ENCODE peak calls at places on chromosome 19, in four cellular contexts. T, W, C and S are unnamed samples.

GRCh38 chr19:51394045-51394836 is 3.9 kb upstream of the C19orf84 start:
- DNase-seq in W (peak), T (peak), C (peak), S (peak)

GRCh38 chr19:48551437-48552302 is at the start of gene SULT2B1:
- DNase-seq in T (no peak), W (no peak), C (no peak), S (no peak)

GRCh38 chr19:2491130-2491801 is 15.3 kb downstream of the GADD45B start:
- DNase-seq in W (no peak), C (no peak), T (no peak), S (no peak)

GRCh38 chr19:34481861-34482379 is 362 bp downstream of the WTIP start:
- DNase-seq in T (no peak), C (no peak), W (no peak), S (no peak)

GRCh38 chr19:55500368-55500952 is 12.2 kb downstream of the SSC5D start:
- DNase-seq in W (no peak), C (no peak), T (no peak), S (peak)

GRCh38 chr19:51417107-51417806 is at the start of gene SIGLEC10:
- DNase-seq in T (no peak), C (no peak), W (no peak), S (peak)

GRCh38 chr19:7292950-7293794 is 1.0 kb downstream of the INSR start:
- DNase-seq in C (peak), W (peak), T (no peak), S (peak)

GRCh38 chr19:53659292-53659691 is 27.5 kb downstream of the DPRX start:
- DNase-seq in W (peak), T (peak), C (peak), S (no peak)

GRCh38 chr19:36113895-36114762 is 546 bp downstream of the POLR2I start:
- DNase-seq in C (peak), W (peak), T (no peak), S (no peak)

GRCh38 chr19:8206147-8207087 is 2.8 kb upstream of the CERS4 start:
- DNase-seq in W (no peak), T (no peak), C (no peak), S (no peak)

GRCh38 chr19:32241957-32242710 is 103.3 kb upstream of the ZNF507 start:
- DNase-seq in T (no peak), C (no peak), W (no peak), S (no peak)

GRCh38 chr19:33905937-33906577 is 109.4 kb downstream of the KCTD15 start:
- DNase-seq in C (peak), T (no peak), W (peak), S (peak)

GRCh38 chr19:57239982-57240310 is 486 bp upstream of the ZNF805 start:
- DNase-seq in T (no peak), W (no peak), C (no peak), S (no peak)

GRCh38 chr19:35755550-35756371 is 1.1 kb downstream of the HSPB6 start:
- DNase-seq in W (peak), T (no peak), C (no peak), S (peak)

GRCh38 chr19:35752746-35753350 is 4.0 kb downstream of the HSPB6 start:
- DNase-seq in T (no peak), C (no peak), W (no peak), S (peak)

GRCh38 chr19:58060231-58060630 is 1.1 kb downstream of the ZNF135 start:
- DNase-seq in W (peak), C (no peak), T (no peak), S (peak)

GRCh38 chr19:55161571-55162322 is 4.2 kb upstream of the TNNI3 start:
- DNase-seq in W (no peak), C (no peak), T (no peak), S (no peak)

GRCh38 chr19:2405256-2405655 is 22.1 kb downstream of the TIMM13 start:
- DNase-seq in C (no peak), T (no peak), W (no peak), S (no peak)

GRCh38 chr19:51063664-51064063 is 1.2 kb downstream of the KLK13 start:
- DNase-seq in T (no peak), W (no peak), C (no peak), S (no peak)

GRCh38 chr19:46913852-46914430 is 53.1 kb downstream of the ARHGAP35 start:
- DNase-seq in C (no peak), W (no peak), T (no peak), S (no peak)

GRCh38 chr19:55600336-55601028 is 394 bp downstream of the ZNF524 start:
- DNase-seq in W (peak), T (no peak), C (peak), S (peak)

GRCh38 chr19:1279261-1279660 is 3.9 kb downstream of the FAM174C start:
- DNase-seq in W (no peak), T (no peak), C (no peak), S (no peak)

GRCh38 chr19:1280588-1281269 is 4.9 kb upstream of the EFNA2 start:
- DNase-seq in C (no peak), T (no peak), W (no peak), S (no peak)

GRCh38 chr19:1281270-1281894 is 4.3 kb upstream of the EFNA2 start:
- DNase-seq in C (no peak), W (no peak), T (no peak), S (no peak)

GRCh38 chr19:1278713-1279112 is 3.4 kb downstream of the FAM174C start:
- DNase-seq in W (no peak), C (no peak), T (no peak), S (no peak)

GRCh38 chr19:1279782-1280341 is 4.5 kb downstream of the FAM174C start:
- DNase-seq in C (peak), W (peak), T (no peak), S (peak)
- H3K27ac ChIP-seq in C (no peak), W (no peak), T (no peak), S (no peak)

GRCh38 chr19:10112895-10113591 is 1.6 kb downstream of the P2RY11 start:
- DNase-seq in C (peak), W (peak), T (no peak), S (peak)

GRCh38 chr19:10114651-10115391 is 3.3 kb downstream of the P2RY11 start:
- DNase-seq in W (no peak), T (no peak), C (no peak), S (no peak)

GRCh38 chr19:10115392-10116084 is 4.0 kb downstream of the P2RY11 start:
- DNase-seq in C (no peak), W (no peak), T (no peak), S (no peak)

GRCh38 chr19:10113592-10113963 is 2.1 kb downstream of the P2RY11 start:
- DNase-seq in T (no peak), W (no peak), C (no peak), S (peak)

DNA sequence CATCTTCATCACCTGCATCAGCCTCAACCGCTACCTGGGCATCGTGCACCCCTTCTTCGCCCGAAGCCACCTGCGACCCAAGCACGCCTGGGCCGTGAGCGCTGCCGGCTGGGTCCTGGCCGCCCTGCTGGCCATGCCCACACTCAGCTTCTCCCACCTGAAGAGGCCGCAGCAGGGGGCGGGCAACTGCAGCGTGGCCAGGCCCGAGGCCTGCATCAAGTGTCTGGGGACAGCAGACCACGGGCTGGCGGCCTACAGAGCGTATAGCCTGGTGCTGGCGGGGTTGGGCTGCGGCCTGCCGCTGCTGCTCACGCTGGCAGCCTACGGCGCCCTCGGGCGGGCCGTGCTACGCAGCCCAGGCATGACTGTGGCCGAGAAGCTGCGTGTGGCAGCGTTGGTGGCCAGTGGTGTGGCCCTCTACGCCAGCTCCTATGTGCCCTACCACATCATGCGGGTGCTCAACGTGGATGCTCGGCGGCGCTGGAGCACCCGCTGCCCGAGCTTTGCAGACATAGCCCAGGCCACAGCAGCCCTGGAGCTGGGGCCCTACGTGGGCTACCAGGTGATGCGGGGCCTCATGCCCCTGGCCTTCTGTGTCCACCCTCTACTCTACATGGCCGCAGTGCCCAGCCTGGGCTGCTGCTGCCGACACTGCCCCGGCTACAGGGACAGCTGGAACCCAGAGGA is 2.6 kb downstream of the P2RY11 start:
- DNase-seq in W (no peak), C (no peak), T (no peak), S (no peak)
- H3K27ac ChIP-seq in W (no peak), C (peak), T (no peak), S (no peak)

GRCh38 chr19:10648360-10648759 is 5.8 kb upstream of the ILF3 start:
- DNase-seq in C (no peak), T (no peak), W (no peak), S (no peak)
- H3K27ac ChIP-seq in C (no peak), T (no peak), W (no peak), S (no peak)

DNA sequence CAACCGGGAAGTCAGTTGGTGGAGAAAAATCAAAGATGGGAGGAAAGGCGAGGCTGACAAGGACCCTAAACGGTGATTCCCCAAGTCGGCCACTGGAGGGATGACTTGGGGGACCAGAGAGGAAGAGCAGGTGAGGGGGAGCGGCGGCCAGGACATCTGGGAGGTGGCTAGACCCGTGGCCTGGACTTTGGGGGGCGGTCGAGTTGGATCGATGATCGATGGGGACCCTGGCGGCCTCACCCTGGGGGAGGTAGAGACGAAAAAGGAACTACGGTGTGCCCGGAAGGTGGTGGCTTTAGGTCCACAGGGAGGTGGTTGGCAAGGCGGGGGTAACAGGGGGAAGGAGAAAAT is 7.6 kb upstream of the CIRBP start:
- DNase-seq in W (no peak), C (no peak), T (no peak), S (no peak)
- H3K27ac ChIP-seq in W (peak), C (peak), T (peak), S (peak)

DNA sequence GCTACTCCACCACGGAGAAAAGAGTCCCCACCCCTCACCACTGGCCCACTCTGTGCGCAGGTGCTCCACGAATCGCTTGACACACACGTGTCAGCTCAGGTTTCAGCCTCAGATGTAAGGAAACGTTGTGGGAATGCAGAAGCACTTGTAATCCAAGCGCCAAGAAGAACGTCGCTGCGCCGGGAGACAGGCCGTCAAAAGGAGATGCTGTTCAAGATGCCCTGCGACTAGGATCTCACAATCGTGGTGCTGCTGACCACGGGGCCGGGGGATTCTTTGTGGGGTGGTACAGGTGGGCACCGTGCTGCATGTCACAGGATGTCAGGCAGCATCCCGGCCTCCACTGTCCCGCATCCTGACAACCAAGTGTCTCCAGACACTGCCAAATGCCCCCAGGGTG is 16.9 kb upstream of the SIGLEC11 start:
- DNase-seq in C (no peak), T (no peak), W (no peak), S (no peak)
- H3K27ac ChIP-seq in C (no peak), T (no peak), W (no peak), S (no peak)

GRCh38 chr19:18153555-18154134 is 682 bp downstream of the PIK3R2 start:
- DNase-seq in W (no peak), T (no peak), C (no peak), S (no peak)

GRCh38 chr19:18156268-18156667 is 3.3 kb downstream of the PIK3R2 start:
- DNase-seq in C (no peak), W (no peak), T (no peak), S (no peak)

GRCh38 chr19:18156841-18157464 is 4.0 kb downstream of the PIK3R2 start:
- DNase-seq in W (peak), C (peak), T (no peak), S (peak)

GRCh38 chr19:18157465-18158063 is 4.6 kb downstream of the PIK3R2 start:
- DNase-seq in T (no peak), W (peak), C (no peak), S (no peak)

DNA sequence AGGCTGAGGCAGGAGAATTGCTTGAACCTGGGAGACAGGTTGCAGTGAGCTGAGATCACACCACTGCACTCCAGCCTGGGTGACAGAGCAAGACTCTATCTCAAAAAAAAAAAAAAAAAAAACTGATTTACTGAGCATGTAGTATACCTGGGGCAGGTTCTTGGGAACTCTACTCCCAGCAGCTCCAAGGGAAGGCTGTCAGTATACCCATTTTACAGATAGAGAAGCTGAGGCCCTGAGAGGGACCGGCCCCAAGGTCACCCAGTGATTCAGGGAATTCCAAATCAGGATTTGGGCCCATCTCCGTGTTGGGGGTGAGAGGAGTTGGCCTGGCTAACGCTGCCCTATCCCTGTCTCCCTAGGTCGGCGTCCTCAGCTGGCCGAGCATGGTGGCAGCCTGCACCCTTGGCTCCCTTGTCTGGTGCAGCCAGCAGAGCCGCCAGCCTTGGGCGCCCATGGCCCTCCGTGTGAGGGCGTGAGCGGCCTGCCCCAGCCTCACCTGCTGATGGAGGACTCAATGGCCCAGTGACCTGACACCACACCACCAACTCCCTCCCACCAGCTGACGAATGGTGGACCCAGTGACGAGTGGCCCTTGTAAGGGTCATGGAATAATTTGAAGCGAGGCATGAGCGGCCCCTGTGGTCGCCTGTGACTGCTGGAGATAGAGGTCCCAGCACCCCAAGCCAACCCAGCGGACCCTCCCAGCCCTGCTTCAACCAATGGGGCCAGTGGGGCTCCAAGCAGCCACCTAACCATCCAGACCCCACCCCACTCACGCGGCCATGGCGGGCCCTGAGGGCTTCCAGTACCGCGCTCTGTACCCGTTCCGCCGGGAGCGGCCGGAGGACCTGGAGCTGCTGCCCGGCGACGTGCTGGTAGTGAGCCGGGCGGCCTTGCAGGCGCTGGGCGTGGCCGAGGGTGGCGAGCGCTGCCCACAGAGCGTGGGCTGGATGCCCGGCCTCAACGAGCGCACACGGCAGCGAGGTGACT is 2.4 kb downstream of the PIK3R2 start:
- DNase-seq in W (no peak), T (no peak), C (no peak), S (no peak)
- H3K27ac ChIP-seq in W (peak), T (no peak), C (no peak), S (no peak)

GRCh38 chr19:43527860-43528622 is 1.0 kb upstream of the ETHE1 start:
- DNase-seq in T (no peak), W (no peak), C (no peak), S (no peak)
- H3K27ac ChIP-seq in T (no peak), W (no peak), C (no peak), S (peak)

GRCh38 chr19:49782515-49782914 is 15.7 kb downstream of the AP2A1 start:
- DNase-seq in W (no peak), C (no peak), T (no peak), S (no peak)

GRCh38 chr19:49788857-49789256 is 22.1 kb downstream of the AP2A1 start:
- DNase-seq in T (no peak), C (no peak), W (no peak), S (no peak)

GRCh38 chr19:49787746-49788145 is 20.9 kb downstream of the AP2A1 start:
- DNase-seq in T (no peak), W (no peak), C (no peak), S (no peak)

GRCh38 chr19:49790866-49791265 is 22.2 kb downstream of the FUZ start:
- DNase-seq in T (no peak), W (peak), C (no peak), S (peak)

GRCh38 chr19:49786432-49786831 is 19.6 kb downstream of the AP2A1 start:
- DNase-seq in C (peak), W (peak), T (no peak), S (no peak)
- H3K27ac ChIP-seq in C (peak), W (no peak), T (no peak), S (no peak)

GRCh38 chr19:6065685-6066365 is 44.5 kb downstream of the RFX2 start:
- DNase-seq in C (no peak), T (no peak), W (peak), S (peak)

GRCh38 chr19:6068711-6069110 is 41.6 kb downstream of the RFX2 start:
- DNase-seq in C (no peak), T (no peak), W (no peak), S (peak)

GRCh38 chr19:6066661-6067646 is 43.3 kb downstream of the RFX2 start:
- DNase-seq in W (peak), C (peak), T (no peak), S (peak)

GRCh38 chr19:6069268-6069771 is 41.0 kb downstream of the RFX2 start:
- DNase-seq in C (no peak), T (no peak), W (no peak), S (no peak)

DNA sequence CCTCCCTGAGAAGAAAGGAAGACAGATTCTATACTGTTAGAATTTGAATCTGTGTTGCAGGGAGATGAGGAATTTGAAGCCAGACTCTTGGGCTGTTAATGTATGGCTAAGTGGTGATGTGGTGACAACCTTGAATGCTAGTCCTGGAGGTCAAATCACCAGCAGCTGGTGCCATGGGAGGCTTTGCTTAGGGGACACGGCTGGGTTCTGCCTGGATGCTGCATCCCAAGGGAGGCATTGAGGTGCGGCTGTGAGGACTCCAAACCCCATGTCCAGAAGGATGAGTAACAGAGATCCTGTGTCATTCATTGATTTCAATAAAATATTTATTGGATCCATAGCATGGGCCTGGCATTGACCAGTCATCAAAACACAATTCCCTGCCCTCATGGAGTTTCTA is 42.3 kb downstream of the RFX2 start:
- DNase-seq in C (no peak), T (no peak), W (no peak), S (no peak)
- H3K27ac ChIP-seq in C (no peak), T (no peak), W (no peak), S (peak)